ENCODE peak calls at places on chromosomes 11 and 22, in ten cellular contexts. W, H, F, E, Y, M, P, K, J and Z are unnamed samples.

GRCh38 chr11:130849215-130849568 is 67.1 kb downstream of the SNX19 start:
- DNase-seq in W (no peak), H (no peak), F (no peak), E (no peak), Y (no peak), M (no peak), P (no peak), K (no peak), J (peak; percentile 79), Z (no peak)

GRCh38 chr22:45069925-45070324 is 60.1 kb upstream of the PHF21B start:
- DNase-seq in W (no peak), H (no peak), F (no peak), E (no peak), Y (no peak), M (no peak), P (no peak), K (no peak), J (no peak), Z (no peak)

GRCh38 chr11:10887307-10887706 is 29.5 kb upstream of the ZBED5 start:
- DNase-seq in W (no peak), H (no peak), F (no peak), E (no peak), Y (no peak), M (no peak), P (no peak), K (no peak), J (no peak), Z (no peak)

GRCh38 chr11:563812-564578 is 3.2 kb downstream of the RASSF7 start:
- DNase-seq in W (no peak), H (no peak), F (peak; percentile 47), E (peak; percentile 17), Y (no peak), M (no peak), P (no peak), K (no peak), J (no peak), Z (no peak)

GRCh38 chr11:119567667-119568582 is 145.0 kb upstream of the THY1 start:
- DNase-seq in W (no peak), H (no peak), F (no peak), E (no peak), Y (no peak), M (peak; percentile 80), P (no peak), K (no peak), J (peak; percentile 90), Z (no peak)

GRCh38 chr11:17516551-17517150 is 27.6 kb downstream of the USH1C start:
- DNase-seq in W (no peak), H (no peak), F (no peak), E (no peak), Y (no peak), M (no peak), P (no peak), K (peak; percentile 20), J (no peak), Z (no peak)

GRCh38 chr11:66687831-66688281 is 10.2 kb upstream of the RBM4B start:
- DNase-seq in W (no peak), H (no peak), F (no peak), E (no peak), Y (no peak), M (no peak), P (no peak), K (no peak), J (no peak), Z (no peak)

GRCh38 chr11:108880510-108880909 is 215.6 kb downstream of the DDX10 start:
- DNase-seq in W (no peak), H (no peak), F (no peak), E (no peak), Y (no peak), M (no peak), P (no peak), K (no peak), J (no peak), Z (no peak)